ENCODE peak calls at places on chromosomes 2 and 18, in ten cellular contexts. One of them, this sample, is unnamed.

GRCh38 chr2:96163768-96164429 is 18.7 kb upstream of the DUSP2 start:
- DNase-seq in activated T-cell treated with anti-CD3 and anti-CD28 coated beads for 24 hours: peak
- DNase-seq in NCI-H2081: no peak
- DNase-seq in NCI-H1092 treated with DMSO at 0.1 percent for 48 hours: no peak
- DNase-seq in NAMALWA: peak
- DNase-seq in psoas muscle: no peak
- DNase-seq in COR-L47: no peak
- DNase-seq in T-helper 9 cell: no peak
- DNase-seq in transverse colon: peak
- DNase-seq in right cardiac atrium: no peak
- DNase-seq in this sample: peak

GRCh38 chr2:105104208-105104731 is 66.4 kb downstream of the MRPS9 start:
- DNase-seq in activated T-cell treated with anti-CD3 and anti-CD28 coated beads for 24 hours: no peak
- DNase-seq in NCI-H2081: no peak
- DNase-seq in NCI-H1092 treated with DMSO at 0.1 percent for 48 hours: no peak
- DNase-seq in NAMALWA: no peak
- DNase-seq in psoas muscle: no peak
- DNase-seq in COR-L47: no peak
- DNase-seq in T-helper 9 cell: no peak
- DNase-seq in transverse colon: no peak
- DNase-seq in right cardiac atrium: no peak
- DNase-seq in this sample: no peak

GRCh38 chr2:25062461-25062860 is 20.6 kb downstream of the EFR3B start:
- DNase-seq in activated T-cell treated with anti-CD3 and anti-CD28 coated beads for 24 hours: no peak
- DNase-seq in NCI-H2081: no peak
- DNase-seq in NCI-H1092 treated with DMSO at 0.1 percent for 48 hours: peak
- DNase-seq in NAMALWA: no peak
- DNase-seq in psoas muscle: no peak
- DNase-seq in COR-L47: no peak
- DNase-seq in T-helper 9 cell: no peak
- DNase-seq in transverse colon: no peak
- DNase-seq in right cardiac atrium: no peak
- DNase-seq in this sample: no peak

GRCh38 chr18:75422341-75422910 is 5.1 kb downstream of the SMIM21 start:
- DNase-seq in activated T-cell treated with anti-CD3 and anti-CD28 coated beads for 24 hours: no peak
- DNase-seq in NCI-H2081: no peak
- DNase-seq in NCI-H1092 treated with DMSO at 0.1 percent for 48 hours: no peak
- DNase-seq in NAMALWA: no peak
- DNase-seq in psoas muscle: no peak
- DNase-seq in COR-L47: no peak
- DNase-seq in T-helper 9 cell: no peak
- DNase-seq in transverse colon: no peak
- DNase-seq in right cardiac atrium: no peak
- DNase-seq in this sample: peak

GRCh38 chr2:19810637-19811036 is 91.1 kb downstream of the TTC32 start:
- DNase-seq in activated T-cell treated with anti-CD3 and anti-CD28 coated beads for 24 hours: no peak
- DNase-seq in NCI-H2081: no peak
- DNase-seq in NCI-H1092 treated with DMSO at 0.1 percent for 48 hours: no peak
- DNase-seq in NAMALWA: no peak
- DNase-seq in psoas muscle: peak
- DNase-seq in COR-L47: no peak
- DNase-seq in T-helper 9 cell: no peak
- DNase-seq in transverse colon: no peak
- DNase-seq in right cardiac atrium: peak
- DNase-seq in this sample: no peak

GRCh38 chr2:219273887-219274391 is 5.2 kb upstream of the DNAJB2 start:
- DNase-seq in activated T-cell treated with anti-CD3 and anti-CD28 coated beads for 24 hours: no peak
- DNase-seq in NCI-H2081: no peak
- DNase-seq in NCI-H1092 treated with DMSO at 0.1 percent for 48 hours: no peak
- DNase-seq in NAMALWA: no peak
- DNase-seq in psoas muscle: no peak
- DNase-seq in COR-L47: no peak
- DNase-seq in T-helper 9 cell: no peak
- DNase-seq in transverse colon: no peak
- DNase-seq in right cardiac atrium: no peak
- DNase-seq in this sample: no peak

GRCh38 chr2:21194147-21194546 is 70.4 kb downstream of the TDRD15 start:
- DNase-seq in activated T-cell treated with anti-CD3 and anti-CD28 coated beads for 24 hours: no peak
- DNase-seq in NCI-H2081: no peak
- DNase-seq in NCI-H1092 treated with DMSO at 0.1 percent for 48 hours: no peak
- DNase-seq in NAMALWA: no peak
- DNase-seq in psoas muscle: no peak
- DNase-seq in COR-L47: no peak
- DNase-seq in T-helper 9 cell: no peak
- DNase-seq in transverse colon: no peak
- DNase-seq in right cardiac atrium: no peak
- DNase-seq in this sample: no peak

GRCh38 chr2:234981197-234982095 is 29.6 kb downstream of the SH3BP4 start:
- DNase-seq in activated T-cell treated with anti-CD3 and anti-CD28 coated beads for 24 hours: no peak
- DNase-seq in NCI-H2081: no peak
- DNase-seq in NCI-H1092 treated with DMSO at 0.1 percent for 48 hours: peak
- DNase-seq in NAMALWA: no peak
- DNase-seq in psoas muscle: peak
- DNase-seq in COR-L47: no peak
- DNase-seq in T-helper 9 cell: no peak
- DNase-seq in transverse colon: peak
- DNase-seq in right cardiac atrium: peak
- DNase-seq in this sample: peak

GRCh38 chr2:207516206-207516605 is 13.6 kb upstream of the CREB1 start:
- DNase-seq in activated T-cell treated with anti-CD3 and anti-CD28 coated beads for 24 hours: no peak
- DNase-seq in NCI-H2081: no peak
- DNase-seq in NCI-H1092 treated with DMSO at 0.1 percent for 48 hours: no peak
- DNase-seq in NAMALWA: no peak
- DNase-seq in psoas muscle: no peak
- DNase-seq in COR-L47: no peak
- DNase-seq in T-helper 9 cell: no peak
- DNase-seq in transverse colon: no peak
- DNase-seq in right cardiac atrium: no peak
- DNase-seq in this sample: peak

GRCh38 chr2:173851256-173851655 is 113.9 kb downstream of the SP3 start:
- DNase-seq in activated T-cell treated with anti-CD3 and anti-CD28 coated beads for 24 hours: no peak
- DNase-seq in NCI-H2081: no peak
- DNase-seq in NCI-H1092 treated with DMSO at 0.1 percent for 48 hours: no peak
- DNase-seq in NAMALWA: no peak
- DNase-seq in psoas muscle: peak
- DNase-seq in COR-L47: no peak
- DNase-seq in T-helper 9 cell: no peak
- DNase-seq in transverse colon: no peak
- DNase-seq in right cardiac atrium: peak
- DNase-seq in this sample: no peak

GRCh38 chr2:176147790-176148496 is 3.4 kb upstream of the HOXD4 start:
- DNase-seq in activated T-cell treated with anti-CD3 and anti-CD28 coated beads for 24 hours: no peak
- DNase-seq in NCI-H2081: no peak
- DNase-seq in NCI-H1092 treated with DMSO at 0.1 percent for 48 hours: no peak
- DNase-seq in NAMALWA: no peak
- DNase-seq in psoas muscle: no peak
- DNase-seq in COR-L47: no peak
- DNase-seq in T-helper 9 cell: no peak
- DNase-seq in transverse colon: no peak
- DNase-seq in right cardiac atrium: no peak
- DNase-seq in this sample: no peak

GRCh38 chr2:71888741-71889445 is 258.8 kb downstream of the CYP26B1 start:
- DNase-seq in activated T-cell treated with anti-CD3 and anti-CD28 coated beads for 24 hours: no peak
- DNase-seq in NCI-H2081: no peak
- DNase-seq in NCI-H1092 treated with DMSO at 0.1 percent for 48 hours: no peak
- DNase-seq in NAMALWA: no peak
- DNase-seq in psoas muscle: no peak
- DNase-seq in COR-L47: no peak
- DNase-seq in T-helper 9 cell: no peak
- DNase-seq in transverse colon: no peak
- DNase-seq in right cardiac atrium: no peak
- DNase-seq in this sample: no peak

GRCh38 chr2:151972176-151973012 is 126.5 kb downstream of the CACNB4 start:
- DNase-seq in activated T-cell treated with anti-CD3 and anti-CD28 coated beads for 24 hours: no peak
- DNase-seq in NCI-H2081: no peak
- DNase-seq in NCI-H1092 treated with DMSO at 0.1 percent for 48 hours: no peak
- DNase-seq in NAMALWA: no peak
- DNase-seq in psoas muscle: no peak
- DNase-seq in COR-L47: no peak
- DNase-seq in T-helper 9 cell: no peak
- DNase-seq in transverse colon: no peak
- DNase-seq in right cardiac atrium: no peak
- DNase-seq in this sample: no peak

GRCh38 chr2:127165539-127165935 is 54.6 kb downstream of the CYP27C1 start:
- DNase-seq in activated T-cell treated with anti-CD3 and anti-CD28 coated beads for 24 hours: no peak
- DNase-seq in NCI-H2081: peak
- DNase-seq in NCI-H1092 treated with DMSO at 0.1 percent for 48 hours: peak
- DNase-seq in NAMALWA: no peak
- DNase-seq in psoas muscle: no peak
- DNase-seq in COR-L47: peak
- DNase-seq in T-helper 9 cell: no peak
- DNase-seq in transverse colon: no peak
- DNase-seq in right cardiac atrium: no peak
- DNase-seq in this sample: no peak

GRCh38 chr2:235494716-235495372 is 1.0 kb downstream of the AGAP1 start:
- DNase-seq in activated T-cell treated with anti-CD3 and anti-CD28 coated beads for 24 hours: no peak
- DNase-seq in NCI-H2081: peak
- DNase-seq in NCI-H1092 treated with DMSO at 0.1 percent for 48 hours: no peak
- DNase-seq in NAMALWA: no peak
- DNase-seq in psoas muscle: peak
- DNase-seq in COR-L47: peak
- DNase-seq in T-helper 9 cell: no peak
- DNase-seq in transverse colon: peak
- DNase-seq in right cardiac atrium: peak
- DNase-seq in this sample: peak

GRCh38 chr2:216287251-216287650 is 85.0 kb downstream of the MARCHF4 start:
- DNase-seq in activated T-cell treated with anti-CD3 and anti-CD28 coated beads for 24 hours: no peak
- DNase-seq in NCI-H2081: no peak
- DNase-seq in NCI-H1092 treated with DMSO at 0.1 percent for 48 hours: no peak
- DNase-seq in NAMALWA: no peak
- DNase-seq in psoas muscle: no peak
- DNase-seq in COR-L47: no peak
- DNase-seq in T-helper 9 cell: no peak
- DNase-seq in transverse colon: no peak
- DNase-seq in right cardiac atrium: no peak
- DNase-seq in this sample: peak

GRCh38 chr2:70965506-70965905 is 12.9 kb upstream of the ANKRD53 start:
- DNase-seq in activated T-cell treated with anti-CD3 and anti-CD28 coated beads for 24 hours: no peak
- DNase-seq in NCI-H2081: no peak
- DNase-seq in NCI-H1092 treated with DMSO at 0.1 percent for 48 hours: no peak
- DNase-seq in NAMALWA: no peak
- DNase-seq in psoas muscle: no peak
- DNase-seq in COR-L47: no peak
- DNase-seq in T-helper 9 cell: no peak
- DNase-seq in transverse colon: no peak
- DNase-seq in right cardiac atrium: no peak
- DNase-seq in this sample: no peak

GRCh38 chr2:234447189-234447588 is 49.7 kb downstream of the ARL4C start:
- DNase-seq in activated T-cell treated with anti-CD3 and anti-CD28 coated beads for 24 hours: no peak
- DNase-seq in NCI-H2081: no peak
- DNase-seq in NCI-H1092 treated with DMSO at 0.1 percent for 48 hours: no peak
- DNase-seq in NAMALWA: no peak
- DNase-seq in psoas muscle: no peak
- DNase-seq in COR-L47: no peak
- DNase-seq in T-helper 9 cell: no peak
- DNase-seq in transverse colon: no peak
- DNase-seq in right cardiac atrium: no peak
- DNase-seq in this sample: no peak

GRCh38 chr2:56077352-56077915 is 106.4 kb upstream of the CCDC85A start:
- DNase-seq in activated T-cell treated with anti-CD3 and anti-CD28 coated beads for 24 hours: no peak
- DNase-seq in NCI-H2081: peak
- DNase-seq in NCI-H1092 treated with DMSO at 0.1 percent for 48 hours: peak
- DNase-seq in NAMALWA: peak
- DNase-seq in psoas muscle: no peak
- DNase-seq in COR-L47: peak
- DNase-seq in T-helper 9 cell: no peak
- DNase-seq in transverse colon: no peak
- DNase-seq in right cardiac atrium: peak
- DNase-seq in this sample: peak

GRCh38 chr2:168780671-168781071 is 21.8 kb upstream of the NOSTRIN start:
- DNase-seq in activated T-cell treated with anti-CD3 and anti-CD28 coated beads for 24 hours: no peak
- DNase-seq in NCI-H2081: no peak
- DNase-seq in NCI-H1092 treated with DMSO at 0.1 percent for 48 hours: no peak
- DNase-seq in NAMALWA: no peak
- DNase-seq in psoas muscle: no peak
- DNase-seq in COR-L47: no peak
- DNase-seq in T-helper 9 cell: no peak
- DNase-seq in transverse colon: no peak
- DNase-seq in right cardiac atrium: no peak
- DNase-seq in this sample: peak

GRCh38 chr2:67825476-67825875 is 237.3 kb downstream of the C1D start:
- DNase-seq in activated T-cell treated with anti-CD3 and anti-CD28 coated beads for 24 hours: no peak
- DNase-seq in NCI-H2081: no peak
- DNase-seq in NCI-H1092 treated with DMSO at 0.1 percent for 48 hours: no peak
- DNase-seq in NAMALWA: peak
- DNase-seq in psoas muscle: no peak
- DNase-seq in COR-L47: no peak
- DNase-seq in T-helper 9 cell: no peak
- DNase-seq in transverse colon: no peak
- DNase-seq in right cardiac atrium: no peak
- DNase-seq in this sample: peak